ENCODE peak calls at places on chromosomes 7 and 10, in four cellular contexts. G is left ventricle myocardium inferior; C is activated CD8-positive, alpha-beta memory T cell treated with anti-CD3 and anti-CD28 coated beads for 1 hour; M is CD4-positive, CD25-positive, alpha-beta regulatory T cell. O is an unnamed sample.

GRCh38 chr7:135274495-135275268 is 41.0 kb downstream of the STRA8 start:
- DNase-seq in M (peak), G (peak), C (peak), O (peak)

GRCh38 chr10:77911535-77912123 is 14.9 kb downstream of the DLG5 start:
- DNase-seq in C (no peak), M (no peak), G (no peak), O (no peak)

GRCh38 chr7:71308105-71308504 is 176.2 kb downstream of the GALNT17 start:
- DNase-seq in C (no peak), M (no peak), G (peak), O (no peak)

GRCh38 chr7:130149575-130150139 is 55.5 kb downstream of the TMEM209 start:
- DNase-seq in G (no peak), M (no peak), C (no peak), O (no peak)

GRCh38 chr10:69049564-69049955 is 38.3 kb upstream of the SRGN start:
- DNase-seq in M (no peak), G (no peak), C (no peak), O (no peak)

GRCh38 chr10:90344226-90344625 is 513.6 kb downstream of the HTR7 start:
- DNase-seq in G (no peak), C (no peak), M (no peak), O (no peak)

GRCh38 chr7:92608380-92609322 is 18.5 kb upstream of the FAM133B start:
- DNase-seq in C (no peak), M (no peak), G (no peak), O (no peak)

GRCh38 chr7:110442386-110442837 is 648.5 kb upstream of the LRRN3 start:
- DNase-seq in C (no peak), M (no peak), G (no peak), O (peak)

GRCh38 chr10:43793714-43794113 is 145.0 kb upstream of the ZNF32 start:
- DNase-seq in M (no peak), G (no peak), C (no peak), O (no peak)

GRCh38 chr7:102119213-102119651 is 167.4 kb upstream of the SH2B2 start:
- DNase-seq in C (no peak), M (no peak), G (no peak), O (no peak)

GRCh38 chr7:49787980-49788379 is 14.5 kb downstream of the VWC2 start:
- DNase-seq in G (peak), M (no peak), C (no peak), O (no peak)

GRCh38 chr7:41504581-41504980 is 198.3 kb downstream of the INHBA start:
- DNase-seq in G (no peak), M (no peak), C (no peak), O (no peak)

GRCh38 chr7:81506609-81507008 is 263.2 kb downstream of the HGF start:
- DNase-seq in M (no peak), G (no peak), C (no peak), O (no peak)

GRCh38 chr10:122297583-122297982 is 26.5 kb downstream of the BTBD16 start:
- DNase-seq in G (no peak), M (no peak), C (no peak), O (no peak)

GRCh38 chr7:159177270-159178036 is 32.8 kb upstream of the VIPR2 start:
- DNase-seq in M (no peak), G (no peak), C (no peak), O (no peak)

GRCh38 chr7:80563561-80564327 is 51.9 kb upstream of the GNAT3 start:
- DNase-seq in C (no peak), G (no peak), M (no peak), O (no peak)

GRCh38 chr7:155665957-155666287 is 21.5 kb downstream of the RBM33 start:
- DNase-seq in M (no peak), G (no peak), C (no peak), O (no peak)

GRCh38 chr10:63120554-63120953 is 12.6 kb upstream of the NRBF2 start:
- DNase-seq in C (no peak), M (no peak), G (no peak), O (no peak)

GRCh38 chr10:14600065-14600464 is 174.6 kb downstream of the FAM107B start:
- DNase-seq in G (no peak), C (no peak), M (no peak), O (no peak)

GRCh38 chr7:29604702-29605101 is 41.1 kb downstream of the PRR15 start:
- DNase-seq in C (no peak), G (no peak), M (no peak), O (no peak)

GRCh38 chr7:45159296-45159695 is 1.7 kb downstream of the RAMP3 start:
- DNase-seq in C (no peak), G (no peak), M (no peak), O (no peak)

GRCh38 chr7:143906895-143907294 is 4.9 kb upstream of the TCAF1 start:
- DNase-seq in M (no peak), C (no peak), G (no peak), O (no peak)

GRCh38 chr7:142500364-142500763 is 242.5 kb upstream of the PRSS58 start:
- DNase-seq in G (no peak), M (no peak), C (no peak), O (peak)